ENCODE peak calls at places on chromosomes 2 and 18, in four cellular contexts. One of them, this sample, is unnamed.

GRCh38 chr2:145769053-145769716 is 1249.3 kb upstream of the ZEB2 start:
- DNase-seq in activated CD8-positive, alpha-beta T cell treated with anti-CD3 and anti-CD28 coated beads for 36 hours: no peak
- DNase-seq in germinal center: no peak
- DNase-seq in HepG2: no peak
- DNase-seq in this sample: no peak

GRCh38 chr2:217610411-217610814 is 392.4 kb downstream of the TNS1 start:
- DNase-seq in HepG2: no peak
- DNase-seq in activated CD8-positive, alpha-beta T cell treated with anti-CD3 and anti-CD28 coated beads for 36 hours: peak
- DNase-seq in germinal center: peak
- DNase-seq in this sample: no peak

GRCh38 chr2:66445781-66446177 is 10.9 kb downstream of the MEIS1 start:
- DNase-seq in germinal center: no peak
- DNase-seq in HepG2: no peak
- DNase-seq in activated CD8-positive, alpha-beta T cell treated with anti-CD3 and anti-CD28 coated beads for 36 hours: no peak
- DNase-seq in this sample: no peak

GRCh38 chr2:40412456-40412855 is 39.4 kb downstream of the SLC8A1 start:
- DNase-seq in activated CD8-positive, alpha-beta T cell treated with anti-CD3 and anti-CD28 coated beads for 36 hours: no peak
- DNase-seq in HepG2: no peak
- DNase-seq in germinal center: no peak
- DNase-seq in this sample: no peak

GRCh38 chr2:173119944-173120343 is 44.3 kb downstream of the MAP3K20 start:
- DNase-seq in activated CD8-positive, alpha-beta T cell treated with anti-CD3 and anti-CD28 coated beads for 36 hours: no peak
- DNase-seq in HepG2: no peak
- DNase-seq in germinal center: no peak
- DNase-seq in this sample: no peak

GRCh38 chr2:149148195-149149006 is 109.9 kb downstream of the LYPD6B start:
- DNase-seq in HepG2: no peak
- DNase-seq in germinal center: no peak
- DNase-seq in activated CD8-positive, alpha-beta T cell treated with anti-CD3 and anti-CD28 coated beads for 36 hours: no peak
- DNase-seq in this sample: no peak

GRCh38 chr2:152395132-152396024 is 60.4 kb downstream of the FMNL2 start:
- DNase-seq in HepG2: no peak
- DNase-seq in germinal center: no peak
- DNase-seq in activated CD8-positive, alpha-beta T cell treated with anti-CD3 and anti-CD28 coated beads for 36 hours: no peak
- DNase-seq in this sample: no peak

GRCh38 chr18:38297910-38298309 is 732.3 kb upstream of the CELF4 start:
- DNase-seq in HepG2: no peak
- DNase-seq in activated CD8-positive, alpha-beta T cell treated with anti-CD3 and anti-CD28 coated beads for 36 hours: no peak
- DNase-seq in germinal center: no peak
- DNase-seq in this sample: no peak

GRCh38 chr2:9738718-9739496 is 104.4 kb upstream of the TAF1B start:
- DNase-seq in germinal center: no peak
- DNase-seq in activated CD8-positive, alpha-beta T cell treated with anti-CD3 and anti-CD28 coated beads for 36 hours: peak
- DNase-seq in HepG2: no peak
- DNase-seq in this sample: no peak

GRCh38 chr2:206858972-206859739 is 80.2 kb upstream of the CPO start:
- DNase-seq in HepG2: no peak
- DNase-seq in germinal center: no peak
- DNase-seq in activated CD8-positive, alpha-beta T cell treated with anti-CD3 and anti-CD28 coated beads for 36 hours: peak
- DNase-seq in this sample: no peak

GRCh38 chr2:156436477-156437085 is 402 bp downstream of the GPD2 start:
- DNase-seq in germinal center: peak
- DNase-seq in activated CD8-positive, alpha-beta T cell treated with anti-CD3 and anti-CD28 coated beads for 36 hours: peak
- DNase-seq in HepG2: no peak
- DNase-seq in this sample: peak

GRCh38 chr2:140808211-140808610 is 1322.6 kb downstream of the LRP1B start:
- DNase-seq in activated CD8-positive, alpha-beta T cell treated with anti-CD3 and anti-CD28 coated beads for 36 hours: no peak
- DNase-seq in germinal center: no peak
- DNase-seq in HepG2: no peak
- DNase-seq in this sample: no peak

GRCh38 chr2:229795058-229795457 is 80.7 kb upstream of the DNER start:
- DNase-seq in HepG2: no peak
- DNase-seq in germinal center: no peak
- DNase-seq in activated CD8-positive, alpha-beta T cell treated with anti-CD3 and anti-CD28 coated beads for 36 hours: no peak
- DNase-seq in this sample: no peak

GRCh38 chr2:69209482-69209881 is 177.5 kb downstream of the GFPT1 start:
- DNase-seq in HepG2: no peak
- DNase-seq in activated CD8-positive, alpha-beta T cell treated with anti-CD3 and anti-CD28 coated beads for 36 hours: no peak
- DNase-seq in germinal center: no peak
- DNase-seq in this sample: no peak

GRCh38 chr2:67790622-67791021 is 272.2 kb downstream of the C1D start:
- DNase-seq in HepG2: no peak
- DNase-seq in activated CD8-positive, alpha-beta T cell treated with anti-CD3 and anti-CD28 coated beads for 36 hours: no peak
- DNase-seq in germinal center: no peak
- DNase-seq in this sample: no peak

GRCh38 chr2:141517852-141518421 is 612.9 kb downstream of the LRP1B start:
- DNase-seq in HepG2: peak
- DNase-seq in germinal center: no peak
- DNase-seq in activated CD8-positive, alpha-beta T cell treated with anti-CD3 and anti-CD28 coated beads for 36 hours: no peak
- DNase-seq in this sample: no peak

GRCh38 chr2:235936493-235936892 is 231.7 kb downstream of the GBX2 start:
- DNase-seq in germinal center: peak
- DNase-seq in activated CD8-positive, alpha-beta T cell treated with anti-CD3 and anti-CD28 coated beads for 36 hours: peak
- DNase-seq in HepG2: peak
- DNase-seq in this sample: peak

GRCh38 chr2:188383158-188383557 is 91.5 kb downstream of the GULP1 start:
- DNase-seq in HepG2: no peak
- DNase-seq in activated CD8-positive, alpha-beta T cell treated with anti-CD3 and anti-CD28 coated beads for 36 hours: no peak
- DNase-seq in germinal center: no peak
- DNase-seq in this sample: no peak

GRCh38 chr2:86806059-86806857 is 15.5 kb upstream of the CD8A start:
- DNase-seq in activated CD8-positive, alpha-beta T cell treated with anti-CD3 and anti-CD28 coated beads for 36 hours: peak
- DNase-seq in germinal center: no peak
- DNase-seq in HepG2: no peak
- DNase-seq in this sample: no peak

GRCh38 chr18:3593381-3593903 is 143.5 kb downstream of the TGIF1 start:
- DNase-seq in HepG2: no peak
- DNase-seq in activated CD8-positive, alpha-beta T cell treated with anti-CD3 and anti-CD28 coated beads for 36 hours: no peak
- DNase-seq in germinal center: no peak
- DNase-seq in this sample: no peak